ENCODE peak calls at places on chromosome 11, in four cellular contexts. Z is neuronal stem cell, J is dorsolateral prefrontal cortex, K is NCI-H187 treated with DMSO at 0.1 percent for 48 hours. N is an unnamed sample.

GRCh38 chr11:29395555-29396072 is 621.2 kb downstream of the KCNA4 start:
- DNase-seq in Z (no peak), J (no peak), K (no peak), N (no peak)

GRCh38 chr11:122523841-122524531 is 131.5 kb upstream of the UBASH3B start:
- DNase-seq in Z (no peak), J (no peak), K (no peak), N (no peak)

GRCh38 chr11:20912046-20912821 is 242.8 kb downstream of the NELL1 start:
- DNase-seq in Z (no peak), J (no peak), K (no peak), N (no peak)

GRCh38 chr11:106031210-106031845 is 9.3 kb upstream of the MSANTD4 start:
- DNase-seq in Z (no peak), J (no peak), K (no peak), N (no peak)

GRCh38 chr11:95917188-95918036 is 6.5 kb downstream of the MTMR2 start:
- DNase-seq in Z (no peak), J (no peak), K (no peak), N (no peak)

GRCh38 chr11:119356349-119357031 is 10.0 kb upstream of the MFRP start:
- DNase-seq in Z (peak; percentile 72), J (peak; percentile 78), K (no peak), N (no peak)

GRCh38 chr11:133228406-133229330 is 303.6 kb downstream of the OPCML start:
- DNase-seq in Z (peak; percentile 56), J (peak; percentile 61), K (no peak), N (no peak)

GRCh38 chr11:93732237-93732892 is 8.9 kb downstream of the TAF1D start:
- DNase-seq in Z (no peak), J (no peak), K (no peak), N (no peak)

GRCh38 chr11:68340003-68340767 is 27.8 kb downstream of the LRP5 start:
- DNase-seq in Z (no peak), J (no peak), K (no peak), N (no peak)

GRCh38 chr11:33778682-33779081 is 4.4 kb upstream of the FBXO3 start:
- DNase-seq in Z (no peak), J (no peak), K (peak; percentile 37), N (no peak)

GRCh38 chr11:1928891-1929541 is 9.5 kb downstream of the TNNT3 start:
- DNase-seq in Z (no peak), J (no peak), K (no peak), N (no peak)

GRCh38 chr11:109302591-109303334 is 119.2 kb upstream of the C11orf87 start:
- DNase-seq in Z (no peak), J (no peak), K (no peak), N (no peak)

N was measured in GOT3.